ENCODE peak calls at places on chromosomes 12 and 14, in five cellular contexts. One of them, this sample, is unnamed.

GRCh38 chr12:32108829-32109228 is 2.2 kb downstream of the BICD1 start:
- DNase-seq in heart left ventricle: no peak
- DNase-seq in uterus: no peak
- DNase-seq in body of pancreas: no peak
- DNase-seq in gastrocnemius medialis: no peak
- DNase-seq in this sample: no peak

GRCh38 chr12:84128117-84128991 is 784.2 kb downstream of the SLC6A15 start:
- DNase-seq in heart left ventricle: no peak
- DNase-seq in uterus: no peak
- DNase-seq in body of pancreas: no peak
- DNase-seq in gastrocnemius medialis: no peak
- DNase-seq in this sample: no peak

GRCh38 chr12:104154806-104155205 is 16.8 kb upstream of the NFYB start:
- DNase-seq in heart left ventricle: no peak
- DNase-seq in uterus: no peak
- DNase-seq in body of pancreas: no peak
- DNase-seq in gastrocnemius medialis: no peak
- DNase-seq in this sample: no peak

GRCh38 chr14:63854330-63854729 is 1.5 kb downstream of the SYNE2 start:
- DNase-seq in heart left ventricle: no peak
- DNase-seq in uterus: no peak
- DNase-seq in body of pancreas: no peak
- DNase-seq in gastrocnemius medialis: no peak
- DNase-seq in this sample: no peak

GRCh38 chr12:128269108-128269713 is 2.2 kb downstream of the TMEM132C start:
- DNase-seq in heart left ventricle: no peak
- DNase-seq in uterus: peak; percentile 21
- DNase-seq in body of pancreas: no peak
- DNase-seq in gastrocnemius medialis: no peak
- DNase-seq in this sample: peak; percentile 90

GRCh38 chr12:5817246-5817645 is 127.8 kb downstream of the ANO2 start:
- DNase-seq in heart left ventricle: no peak
- DNase-seq in uterus: no peak
- DNase-seq in body of pancreas: no peak
- DNase-seq in gastrocnemius medialis: no peak
- DNase-seq in this sample: no peak

GRCh38 chr14:87017335-87017734 is 975.6 kb downstream of the GALC start:
- DNase-seq in heart left ventricle: no peak
- DNase-seq in uterus: no peak
- DNase-seq in body of pancreas: no peak
- DNase-seq in gastrocnemius medialis: no peak
- DNase-seq in this sample: no peak

GRCh38 chr12:110249716-110250225 is 31.3 kb upstream of the ATP2A2 start:
- DNase-seq in heart left ventricle: peak; percentile 66
- DNase-seq in uterus: no peak
- DNase-seq in body of pancreas: peak; percentile 40
- DNase-seq in gastrocnemius medialis: peak; percentile 43
- DNase-seq in this sample: no peak

GRCh38 chr14:35653045-35653444 is 119.1 kb downstream of the INSM2 start:
- DNase-seq in heart left ventricle: no peak
- DNase-seq in uterus: no peak
- DNase-seq in body of pancreas: no peak
- DNase-seq in gastrocnemius medialis: no peak
- DNase-seq in this sample: no peak

GRCh38 chr12:121858662-121859572 is at the start of gene HPD:
- DNase-seq in heart left ventricle: peak; percentile 74
- DNase-seq in uterus: peak; percentile 84
- DNase-seq in body of pancreas: peak; percentile 85
- DNase-seq in gastrocnemius medialis: peak; percentile 80
- DNase-seq in this sample: peak; percentile 94

GRCh38 chr14:96584907-96585671 is 82.9 kb downstream of the PAPOLA start:
- DNase-seq in heart left ventricle: no peak
- DNase-seq in uterus: no peak
- DNase-seq in body of pancreas: no peak
- DNase-seq in gastrocnemius medialis: no peak
- DNase-seq in this sample: peak; percentile 37

GRCh38 chr14:59707778-59708635 is 131.4 kb upstream of the CCDC175 start:
- DNase-seq in heart left ventricle: no peak
- DNase-seq in uterus: no peak
- DNase-seq in body of pancreas: no peak
- DNase-seq in gastrocnemius medialis: no peak
- DNase-seq in this sample: no peak

GRCh38 chr12:5318874-5319273 is 113.0 kb upstream of the NTF3 start:
- DNase-seq in heart left ventricle: no peak
- DNase-seq in uterus: no peak
- DNase-seq in body of pancreas: no peak
- DNase-seq in gastrocnemius medialis: no peak
- DNase-seq in this sample: no peak

GRCh38 chr14:53845813-53846693 is 110.6 kb downstream of the BMP4 start:
- DNase-seq in heart left ventricle: no peak
- DNase-seq in uterus: no peak
- DNase-seq in body of pancreas: no peak
- DNase-seq in gastrocnemius medialis: no peak
- DNase-seq in this sample: no peak

GRCh38 chr14:22535126-22535525 is 53.9 kb downstream of the DAD1 start:
- DNase-seq in heart left ventricle: no peak
- DNase-seq in uterus: no peak
- DNase-seq in body of pancreas: no peak
- DNase-seq in gastrocnemius medialis: no peak
- DNase-seq in this sample: no peak

GRCh38 chr12:104604070-104604994 is 147.6 kb downstream of the CHST11 start:
- DNase-seq in heart left ventricle: peak; percentile 71
- DNase-seq in uterus: peak; percentile 81
- DNase-seq in body of pancreas: peak; percentile 75
- DNase-seq in gastrocnemius medialis: peak; percentile 48
- DNase-seq in this sample: peak; percentile 95

GRCh38 chr14:55160989-55161388 is 30.4 kb downstream of the DLGAP5 start:
- DNase-seq in heart left ventricle: no peak
- DNase-seq in uterus: no peak
- DNase-seq in body of pancreas: no peak
- DNase-seq in gastrocnemius medialis: no peak
- DNase-seq in this sample: no peak

GRCh38 chr12:48934312-48934706 is 9.0 kb upstream of the FKBP11 start:
- DNase-seq in heart left ventricle: no peak
- DNase-seq in uterus: no peak
- DNase-seq in body of pancreas: no peak
- DNase-seq in gastrocnemius medialis: no peak
- DNase-seq in this sample: no peak

GRCh38 chr12:27552886-27553560 is 29.0 kb downstream of the PPFIBP1 start:
- DNase-seq in heart left ventricle: no peak
- DNase-seq in uterus: no peak
- DNase-seq in body of pancreas: no peak
- DNase-seq in gastrocnemius medialis: no peak
- DNase-seq in this sample: no peak

GRCh38 chr12:27866382-27867101 is 86.5 kb upstream of the MANSC4 start:
- DNase-seq in heart left ventricle: no peak
- DNase-seq in uterus: no peak
- DNase-seq in body of pancreas: no peak
- DNase-seq in gastrocnemius medialis: no peak
- DNase-seq in this sample: no peak

GRCh38 chr14:71137536-71138235 is 230.4 kb downstream of the PCNX1 start:
- DNase-seq in heart left ventricle: no peak
- DNase-seq in uterus: no peak
- DNase-seq in body of pancreas: no peak
- DNase-seq in gastrocnemius medialis: no peak
- DNase-seq in this sample: peak; percentile 69

GRCh38 chr12:104709692-104710435 is 248.2 kb downstream of the SLC41A2 start:
- DNase-seq in heart left ventricle: no peak
- DNase-seq in uterus: no peak
- DNase-seq in body of pancreas: no peak
- DNase-seq in gastrocnemius medialis: no peak
- DNase-seq in this sample: no peak

GRCh38 chr14:35480119-35480769 is 53.7 kb upstream of the INSM2 start:
- DNase-seq in heart left ventricle: no peak
- DNase-seq in uterus: no peak
- DNase-seq in body of pancreas: no peak
- DNase-seq in gastrocnemius medialis: no peak
- DNase-seq in this sample: no peak

GRCh38 chr12:20044836-20045235 is 323.5 kb upstream of the PDE3A start:
- DNase-seq in heart left ventricle: no peak
- DNase-seq in uterus: no peak
- DNase-seq in body of pancreas: no peak
- DNase-seq in gastrocnemius medialis: no peak
- DNase-seq in this sample: no peak

DNA sequence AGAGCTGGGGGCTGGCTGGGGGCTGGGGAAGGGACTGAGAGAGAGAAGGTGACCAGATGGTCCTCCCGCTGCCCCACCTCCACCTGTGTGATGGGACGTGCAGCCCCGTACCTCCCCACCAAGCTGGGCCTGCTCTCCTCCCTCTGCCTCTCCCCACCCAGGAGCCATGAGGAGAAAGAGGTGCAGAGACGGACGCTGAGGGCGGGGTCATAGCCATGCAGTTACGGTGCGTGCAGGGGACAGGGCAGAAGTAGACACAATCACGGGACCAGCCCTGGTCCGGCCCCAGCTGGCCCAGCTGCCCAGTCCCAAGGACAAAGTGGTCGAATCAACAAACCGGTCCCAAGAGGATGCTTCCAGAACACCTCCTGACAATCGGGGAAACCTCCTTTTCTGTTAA is 33.2 kb downstream of the RFLNA start:
- DNase-seq in heart left ventricle: peak; percentile 85
- DNase-seq in uterus: no peak
- DNase-seq in body of pancreas: no peak
- DNase-seq in gastrocnemius medialis: peak; percentile 78
- DNase-seq in this sample: no peak
- H3K27ac ChIP-seq in heart left ventricle: peak overlapping the region; percentile 55
- H3K27ac ChIP-seq in uterus: peak overlapping the region; percentile 65
- H3K27ac ChIP-seq in body of pancreas: no peak overlapping the region
- H3K27ac ChIP-seq in gastrocnemius medialis: peak overlapping the region; percentile 83
- H3K27ac ChIP-seq in this sample: peak overlapping the region; percentile 57

GRCh38 chr12:80690090-80690489 is 17.3 kb upstream of the MYF6 start:
- DNase-seq in heart left ventricle: no peak
- DNase-seq in uterus: no peak
- DNase-seq in body of pancreas: no peak
- DNase-seq in gastrocnemius medialis: no peak
- DNase-seq in this sample: no peak
- TF ChIP-seq POLR2A in heart left ventricle: no peak
- TF ChIP-seq POLR2A in uterus: no peak
- TF ChIP-seq POLR2A in body of pancreas: no peak
- TF ChIP-seq POLR2A in gastrocnemius medialis: no peak
- TF ChIP-seq POLR2A in this sample: no peak

GRCh38 chr14:76918751-76919421 is 92.7 kb downstream of the LRRC74A start:
- DNase-seq in heart left ventricle: peak; percentile 97
- DNase-seq in uterus: peak; percentile 98
- DNase-seq in body of pancreas: peak; percentile 97
- DNase-seq in gastrocnemius medialis: peak; percentile 96
- DNase-seq in this sample: peak; percentile 99

GRCh38 chr14:76917759-76918175 is 91.6 kb downstream of the LRRC74A start:
- DNase-seq in heart left ventricle: peak; percentile 88
- DNase-seq in uterus: peak; percentile 45
- DNase-seq in body of pancreas: peak; percentile 83
- DNase-seq in gastrocnemius medialis: peak; percentile 89
- DNase-seq in this sample: no peak

GRCh38 chr14:76919431-76919810 is 93.2 kb downstream of the LRRC74A start:
- DNase-seq in heart left ventricle: no peak
- DNase-seq in uterus: no peak
- DNase-seq in body of pancreas: peak; percentile 71
- DNase-seq in gastrocnemius medialis: no peak
- DNase-seq in this sample: no peak

GRCh38 chr14:76918176-76918750 is 92.1 kb downstream of the LRRC74A start:
- DNase-seq in heart left ventricle: peak; percentile 85
- DNase-seq in uterus: peak; percentile 82
- DNase-seq in body of pancreas: peak; percentile 55
- DNase-seq in gastrocnemius medialis: peak; percentile 73
- DNase-seq in this sample: peak; percentile 96

GRCh38 chr14:76917158-76917596 is 91.0 kb downstream of the LRRC74A start:
- DNase-seq in heart left ventricle: peak; percentile 70
- DNase-seq in uterus: peak; percentile 47
- DNase-seq in body of pancreas: peak; percentile 60
- DNase-seq in gastrocnemius medialis: no peak
- DNase-seq in this sample: no peak
- H3K4me1 ChIP-seq in heart left ventricle: peaks cover 49% of the 10 kb centered on the region
- H3K4me1 ChIP-seq in uterus: peaks cover 21% of the 10 kb centered on the region
- H3K4me1 ChIP-seq in body of pancreas: peaks cover 59% of the 10 kb centered on the region
- H3K4me1 ChIP-seq in gastrocnemius medialis: peaks cover 47% of the 10 kb centered on the region
- H3K4me1 ChIP-seq in this sample: peaks cover 80% of the 10 kb centered on the region

GRCh38 chr14:88985654-88986053 is 161.2 kb downstream of the TTC8 start:
- DNase-seq in heart left ventricle: no peak
- DNase-seq in uterus: no peak
- DNase-seq in body of pancreas: no peak
- DNase-seq in gastrocnemius medialis: no peak
- DNase-seq in this sample: no peak
- H3K27ac ChIP-seq in heart left ventricle: no peak overlapping the region
- H3K27ac ChIP-seq in uterus: no peak overlapping the region
- H3K27ac ChIP-seq in body of pancreas: no peak overlapping the region
- H3K27ac ChIP-seq in gastrocnemius medialis: no peak overlapping the region
- H3K27ac ChIP-seq in this sample: no peak overlapping the region

DNA sequence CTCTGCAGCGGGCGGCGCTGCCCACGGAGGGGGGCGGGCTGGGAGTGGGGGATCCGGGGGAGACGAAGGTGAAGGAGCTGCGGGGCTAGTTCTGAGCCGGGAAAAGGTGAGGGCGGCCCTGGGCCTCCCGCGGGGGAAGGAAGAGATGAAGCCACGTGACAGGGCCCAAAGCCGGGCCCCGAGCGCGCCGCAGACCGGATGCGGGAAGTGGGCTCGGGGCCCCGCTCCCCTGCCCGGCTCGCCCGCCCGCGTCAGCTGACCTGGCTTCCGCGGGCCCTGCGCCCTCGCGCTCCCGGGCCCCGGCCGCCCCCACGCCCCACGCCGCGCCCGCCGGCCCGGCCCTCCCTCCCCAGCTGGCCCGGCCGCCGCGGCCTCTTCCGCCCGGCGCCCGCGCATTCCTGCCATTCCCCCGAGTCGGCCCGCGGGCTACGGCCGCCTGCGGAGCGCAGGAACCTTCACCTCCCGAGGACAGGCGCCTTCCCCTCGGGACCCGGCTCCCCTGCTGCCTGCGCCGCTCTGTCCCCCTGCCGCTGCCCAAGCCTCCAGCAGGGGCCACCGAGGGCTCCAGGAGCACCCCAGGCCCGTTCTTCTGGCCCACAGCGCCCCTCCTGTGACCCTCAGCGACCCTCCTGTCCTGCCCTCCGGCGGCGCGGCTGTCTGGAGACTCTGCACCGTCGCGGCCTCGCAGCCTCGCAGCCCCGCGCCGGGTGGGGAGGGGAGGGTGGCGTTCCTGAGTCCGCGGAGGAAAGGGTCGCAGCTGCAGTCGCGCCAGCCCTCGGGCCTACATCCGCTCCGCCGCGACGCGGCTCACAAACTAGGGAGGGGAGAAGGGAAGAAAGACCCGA is 20.4 kb downstream of the NINJ2 start:
- DNase-seq in heart left ventricle: peak; percentile 89
- DNase-seq in uterus: peak; percentile 74
- DNase-seq in body of pancreas: peak; percentile 78
- DNase-seq in gastrocnemius medialis: peak; percentile 61
- DNase-seq in this sample: no peak
- TF ChIP-seq POLR2A in heart left ventricle: peak; percentile 28
- TF ChIP-seq POLR2A in uterus: no peak
- TF ChIP-seq POLR2A in body of pancreas: peak; percentile 69
- TF ChIP-seq POLR2A in gastrocnemius medialis: peak; percentile 51
- TF ChIP-seq POLR2A in this sample: no peak

GRCh38 chr12:42584539-42585174 is 4.9 kb downstream of the PRICKLE1 start:
- DNase-seq in heart left ventricle: no peak
- DNase-seq in uterus: no peak
- DNase-seq in body of pancreas: no peak
- DNase-seq in gastrocnemius medialis: no peak
- DNase-seq in this sample: no peak
- H3K4me1 ChIP-seq in heart left ventricle: peaks cover 44% of the 10 kb centered on the region
- H3K4me1 ChIP-seq in uterus: no peaks in the 10 kb centered on the region
- H3K4me1 ChIP-seq in body of pancreas: peaks cover 12% of the 10 kb centered on the region
- H3K4me1 ChIP-seq in gastrocnemius medialis: peaks cover 43% of the 10 kb centered on the region
- H3K4me1 ChIP-seq in this sample: peaks cover 49% of the 10 kb centered on the region

GRCh38 chr14:26478967-26479366 is 118.9 kb downstream of the NOVA1 start:
- DNase-seq in heart left ventricle: no peak
- DNase-seq in uterus: no peak
- DNase-seq in body of pancreas: no peak
- DNase-seq in gastrocnemius medialis: no peak
- DNase-seq in this sample: no peak
- H3K27ac ChIP-seq in heart left ventricle: no peak overlapping the region
- H3K27ac ChIP-seq in uterus: no peak overlapping the region
- H3K27ac ChIP-seq in body of pancreas: no peak overlapping the region
- H3K27ac ChIP-seq in gastrocnemius medialis: no peak overlapping the region
- H3K27ac ChIP-seq in this sample: no peak overlapping the region